ENCODE peak calls at places on chromosomes 5 and 9, in five cellular contexts. P, H, K, G and D are unnamed samples.

GRCh38 chr9:134228649-134229048 is 64.3 kb upstream of the RNU6ATAC start:
- DNase-seq in K (no peak), G (no peak), P (no peak), H (no peak), D (no peak)

GRCh38 chr5:89440670-89441069 is 557.7 kb upstream of the MEF2C start:
- DNase-seq in K (no peak), P (no peak), H (no peak), G (no peak), D (no peak)

GRCh38 chr9:126145887-126146253 is 180.8 kb upstream of the MVB12B start:
- DNase-seq in H (no peak), P (no peak), K (no peak), G (no peak), D (no peak)

GRCh38 chr9:72675586-72675985 is 154.2 kb downstream of the TMC1 start:
- DNase-seq in P (no peak), H (no peak), G (no peak), K (no peak), D (no peak)

GRCh38 chr9:71721786-71722295 is 46.5 kb downstream of the CEMIP2 start:
- DNase-seq in P (no peak), G (no peak), H (no peak), K (no peak), D (no peak)

GRCh38 chr5:3269400-3270169 is 326.0 kb upstream of the IRX1 start:
- DNase-seq in P (no peak), K (no peak), H (no peak), G (no peak), D (no peak)

GRCh38 chr5:131541766-131542165 is 93.3 kb downstream of the RAPGEF6 start:
- DNase-seq in K (no peak), P (no peak), H (no peak), G (no peak), D (no peak)

GRCh38 chr5:4901890-4902289 is 238.2 kb upstream of the ADAMTS16 start:
- DNase-seq in P (no peak), H (no peak), K (no peak), G (no peak), D (no peak)

GRCh38 chr9:137095664-137096517 is 9.1 kb downstream of the MAN1B1 start:
- DNase-seq in H (no peak), P (peak; percentile 34), K (no peak), G (peak; percentile 84), D (peak; percentile 53)

GRCh38 chr5:55037046-55037771 is 13.2 kb downstream of the GZMK start:
- DNase-seq in P (peak; percentile 26), H (no peak), G (no peak), K (no peak), D (no peak)

GRCh38 chr5:67478337-67478736 is 281.7 kb upstream of the CD180 start:
- DNase-seq in H (no peak), K (no peak), G (no peak), P (no peak), D (no peak)

GRCh38 chr5:36644727-36645126 is 38.3 kb downstream of the SLC1A3 start:
- DNase-seq in G (no peak), P (no peak), H (no peak), K (no peak), D (no peak)

GRCh38 chr9:136650648-136651047 is 12.1 kb upstream of the EGFL7 start:
- DNase-seq in G (no peak), H (no peak), K (no peak), P (no peak), D (no peak)

GRCh38 chr9:123511326-123511974 is 155.5 kb downstream of the CRB2 start:
- DNase-seq in K (no peak), H (no peak), G (no peak), P (no peak), D (no peak)

GRCh38 chr5:157267766-157268480 is 2.0 kb downstream of the CYFIP2 start:
- DNase-seq in P (no peak), H (no peak), G (no peak), K (peak; percentile 33), D (no peak)
- TF ChIP-seq CTCF in P (no peak), H (no peak), G (no peak), K (peak; percentile 32), D (no peak)

DNA sequence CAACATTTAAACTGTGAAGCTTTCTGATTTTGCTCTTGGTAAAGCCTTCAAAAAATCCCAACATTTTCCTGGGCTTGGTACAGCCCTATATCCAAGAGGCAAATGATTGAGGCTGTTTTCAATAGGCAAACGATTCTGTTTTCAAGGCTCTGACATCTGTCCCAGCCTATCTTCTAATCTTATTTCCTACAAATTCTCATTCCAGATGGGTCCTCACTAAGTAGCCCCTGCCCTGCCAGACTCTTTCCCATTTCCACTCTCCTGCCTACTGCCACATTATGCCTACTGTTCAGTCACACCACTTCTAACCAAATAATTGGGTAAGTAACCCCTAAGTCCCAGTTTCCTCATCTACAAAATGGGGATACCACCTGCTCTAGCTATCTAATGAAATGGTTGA is 3.5 kb downstream of the GBA2 start:
- DNase-seq in P (no peak), H (no peak), K (no peak), G (no peak), D (no peak)
- H3K4me3 ChIP-seq in P (no peak overlapping the region), H (no peak overlapping the region), K (peak overlapping the region; percentile 71), G (no peak overlapping the region), D (no peak overlapping the region)

GRCh38 chr5:180673371-180674252 is 24.2 kb upstream of the FLT4 start:
- DNase-seq in G (no peak), P (no peak), K (no peak), H (no peak), D (no peak)
- TF ChIP-seq CTCF in G (no peak), P (no peak), K (no peak), H (no peak), D (no peak)

GRCh38 chr5:6634327-6634713 is 1.1 kb downstream of the SRD5A1 start:
- DNase-seq in G (no peak), H (no peak), P (no peak), K (no peak), D (no peak)

GRCh38 chr5:6632931-6633468 is at the start of the genes NSUN2 and SRD5A1:
- DNase-seq in P (peak; percentile 96), G (peak; percentile 93), H (peak; percentile 76), K (peak; percentile 90), D (peak; percentile 75)

GRCh38 chr5:6632324-6632930 is 417 bp downstream of the NSUN2 start:
- DNase-seq in G (no peak), K (peak; percentile 12), H (no peak), P (peak; percentile 41), D (no peak)

GRCh38 chr5:6633469-6634326 is 458 bp downstream of the SRD5A1 start:
- DNase-seq in K (peak; percentile 16), P (peak; percentile 41), H (no peak), G (no peak), D (no peak)

DNA sequence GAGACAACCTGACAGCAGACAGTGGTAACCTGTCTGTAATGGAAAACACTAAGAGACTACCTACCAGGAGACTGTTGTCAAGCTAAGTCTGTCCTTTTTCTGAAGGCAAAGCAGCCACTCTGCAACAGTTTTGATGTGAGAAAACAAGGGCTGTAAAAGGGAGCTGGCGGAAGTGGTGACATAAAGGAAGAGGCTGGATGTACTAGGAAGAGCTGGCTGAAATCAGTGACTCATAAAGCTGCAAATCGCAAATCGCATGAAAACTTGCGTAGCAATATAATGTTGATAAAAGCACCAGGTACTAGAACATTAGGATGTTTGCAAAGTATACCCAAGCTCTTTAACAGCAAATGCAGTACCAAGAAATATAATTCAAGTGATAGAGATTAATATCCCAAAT is 1.4 kb downstream of the NSUN2 start:
- DNase-seq in K (no peak), G (no peak), H (no peak), P (no peak), D (no peak)
- H3K4me3 ChIP-seq in K (no peak overlapping the region), G (peak overlapping the region; percentile 69), H (peak overlapping the region; percentile 91), P (no peak overlapping the region), D (peak overlapping the region; percentile 95)

GRCh38 chr9:130418776-130419175 is 26.0 kb upstream of the ASS1 start:
- DNase-seq in K (no peak), P (no peak), G (no peak), H (no peak), D (no peak)

GRCh38 chr9:130414081-130414731 is 30.6 kb upstream of the ASS1 start:
- DNase-seq in P (no peak), G (no peak), H (no peak), K (no peak), D (no peak)

GRCh38 chr9:130414910-130415746 is 29.6 kb upstream of the ASS1 start:
- DNase-seq in K (no peak), G (no peak), P (no peak), H (no peak), D (no peak)

GRCh38 chr9:130419521-130420035 is 25.2 kb upstream of the ASS1 start:
- DNase-seq in P (no peak), K (no peak), G (no peak), H (no peak), D (no peak)

DNA sequence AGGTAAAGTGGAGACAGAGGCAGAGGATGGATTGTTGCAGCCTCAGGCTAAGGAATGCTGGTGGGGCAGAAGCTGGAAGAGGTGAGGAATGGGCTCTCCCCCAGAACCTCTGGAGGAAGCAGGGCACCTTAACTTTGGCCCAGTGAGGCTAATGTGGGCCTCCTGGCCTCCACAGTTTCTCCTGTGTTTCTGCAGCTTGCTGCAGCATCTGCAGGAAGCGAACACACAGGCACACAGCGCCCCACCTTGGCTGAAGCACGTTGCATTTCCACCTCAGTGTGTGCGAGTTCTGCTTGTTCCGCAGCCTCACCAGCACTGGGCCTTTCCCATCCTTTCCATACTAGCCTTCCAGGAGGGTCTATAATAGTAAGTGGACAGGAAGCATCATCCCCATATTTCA is 27.2 kb upstream of the ASS1 start:
- DNase-seq in P (no peak), H (no peak), G (no peak), K (no peak), D (no peak)
- TF ChIP-seq CTCF in P (no peak), H (no peak), G (peak; percentile 7), K (no peak), D (peak; percentile 41)

GRCh38 chr5:218457-219289 is 553 bp downstream of the SDHA start:
- DNase-seq in H (no peak), G (peak; percentile 48), P (peak; percentile 59), K (peak; percentile 36), D (no peak)

GRCh38 chr5:219492-219891 is 1.4 kb downstream of the SDHA start:
- DNase-seq in H (no peak), K (no peak), G (peak; percentile 49), P (no peak), D (no peak)

GRCh38 chr5:217860-218456 is at the start of the genes CCDC127 and SDHA:
- DNase-seq in P (peak; percentile 96), G (peak; percentile 96), H (peak; percentile 68), K (peak; percentile 96), D (peak; percentile 70)

GRCh38 chr5:223791-224190 is 5.7 kb downstream of the SDHA start:
- DNase-seq in P (no peak), G (peak; percentile 69), K (no peak), H (no peak), D (no peak)

GRCh38 chr5:220008-220407 is 1.9 kb downstream of the SDHA start:
- DNase-seq in P (no peak), G (peak; percentile 86), H (no peak), K (no peak), D (peak; percentile 29)
- H3K4me3 ChIP-seq in P (no peak overlapping the region), G (peak overlapping the region; percentile 66), H (peak overlapping the region; percentile 86), K (peak overlapping the region; percentile 100), D (peak overlapping the region; percentile 99)

GRCh38 chr9:1427856-1428255 is 377.7 kb downstream of the DMRT2 start:
- DNase-seq in G (no peak), K (no peak), P (no peak), H (no peak), D (no peak)

GRCh38 chr9:1434082-1434481 is 383.9 kb downstream of the DMRT2 start:
- DNase-seq in H (no peak), G (no peak), K (no peak), P (no peak), D (no peak)

GRCh38 chr9:1429328-1429727 is 379.2 kb downstream of the DMRT2 start:
- DNase-seq in G (no peak), P (no peak), K (no peak), H (no peak), D (no peak)
- TF ChIP-seq CTCF in G (peak; percentile 31), P (no peak), K (peak; percentile 53), H (no peak), D (peak; percentile 20)